ENCODE peak calls at places on chromosomes 13 and 19, in six cellular contexts. M, B, V, X, I and F are unnamed samples.

GRCh38 chr19:23345838-23346237 is 49.4 kb downstream of the ZNF91 start:
- DNase-seq in M (no peak), B (no peak), V (no peak), X (no peak), I (no peak), F (no peak)

GRCh38 chr13:102566513-102566912 is 30.3 kb upstream of the TPP2 start:
- DNase-seq in M (no peak), B (no peak), V (no peak), X (no peak), I (no peak), F (no peak)

GRCh38 chr19:711224-711623 is 2.5 kb downstream of the PALM start:
- DNase-seq in M (no peak), B (no peak), V (no peak), X (no peak), I (no peak), F (no peak)

GRCh38 chr19:10708261-10708660 is 7.0 kb downstream of the QTRT1 start:
- DNase-seq in M (no peak), B (no peak), V (no peak), X (no peak), I (no peak), F (no peak)

GRCh38 chr19:56834564-56835375 is 5.8 kb downstream of the PEG3 start:
- DNase-seq in M (no peak), B (no peak), V (no peak), X (no peak), I (no peak), F (peak; percentile 61)

GRCh38 chr13:42474954-42475353 is 99.0 kb upstream of the TNFSF11 start:
- DNase-seq in M (no peak), B (no peak), V (no peak), X (no peak), I (no peak), F (no peak)

GRCh38 chr13:91292630-91293221 is 54.8 kb upstream of the MIR17HG start:
- DNase-seq in M (no peak), B (no peak), V (no peak), X (no peak), I (peak; percentile 50), F (no peak)

GRCh38 chr19:42396542-42397314 is 6.6 kb upstream of the CNFN start:
- DNase-seq in M (peak; percentile 88), B (peak; percentile 100), V (peak; percentile 98), X (peak; percentile 97), I (peak; percentile 96), F (peak; percentile 100)

GRCh38 chr13:62846302-62846701 is 1430.7 kb upstream of the PCDH20 start:
- DNase-seq in M (no peak), B (peak; percentile 2), V (no peak), X (no peak), I (no peak), F (no peak)

GRCh38 chr13:64869539-64869938 is 2360.6 kb downstream of the PCDH9 start:
- DNase-seq in M (no peak), B (no peak), V (no peak), X (no peak), I (no peak), F (no peak)

GRCh38 chr13:29917573-29918091 is 67.2 kb upstream of the UBL3 start:
- DNase-seq in M (no peak), B (no peak), V (no peak), X (no peak), I (no peak), F (no peak)